ENCODE peak calls at places on chromosomes 3 and 15, in six cellular contexts. One of them, this sample, is unnamed.

GRCh38 chr3:184171562-184171961 is 3.1 kb upstream of the AP2M1 start:
- DNase-seq in retina: no peak
- DNase-seq in endodermal cell: peak; percentile 49
- DNase-seq in OCI-M1: no peak
- DNase-seq in CD4-positive, CD25-positive, alpha-beta regulatory T cell: no peak
- DNase-seq in HTR-8/SVneo: no peak
- DNase-seq in this sample: no peak

GRCh38 chr3:112056451-112056929 is 22.0 kb downstream of the TMPRSS7 start:
- DNase-seq in retina: no peak
- DNase-seq in endodermal cell: no peak
- DNase-seq in OCI-M1: no peak
- DNase-seq in CD4-positive, CD25-positive, alpha-beta regulatory T cell: peak; percentile 45
- DNase-seq in HTR-8/SVneo: no peak
- DNase-seq in this sample: no peak

GRCh38 chr3:11603628-11604027 is 40.1 kb downstream of the VGLL4 start:
- DNase-seq in retina: no peak
- DNase-seq in endodermal cell: no peak
- DNase-seq in OCI-M1: no peak
- DNase-seq in CD4-positive, CD25-positive, alpha-beta regulatory T cell: no peak
- DNase-seq in HTR-8/SVneo: no peak
- DNase-seq in this sample: no peak

GRCh38 chr3:150430272-150430671 is 22.2 kb downstream of the TSC22D2 start:
- DNase-seq in retina: no peak
- DNase-seq in endodermal cell: no peak
- DNase-seq in OCI-M1: no peak
- DNase-seq in CD4-positive, CD25-positive, alpha-beta regulatory T cell: no peak
- DNase-seq in HTR-8/SVneo: no peak
- DNase-seq in this sample: no peak

GRCh38 chr3:52270252-52270754 is 8.1 kb downstream of the WDR82 start:
- DNase-seq in retina: no peak
- DNase-seq in endodermal cell: no peak
- DNase-seq in OCI-M1: no peak
- DNase-seq in CD4-positive, CD25-positive, alpha-beta regulatory T cell: no peak
- DNase-seq in HTR-8/SVneo: no peak
- DNase-seq in this sample: no peak

GRCh38 chr3:52507359-52507758 is 12.2 kb downstream of the STAB1 start:
- DNase-seq in retina: no peak
- DNase-seq in endodermal cell: peak; percentile 65
- DNase-seq in OCI-M1: no peak
- DNase-seq in CD4-positive, CD25-positive, alpha-beta regulatory T cell: no peak
- DNase-seq in HTR-8/SVneo: peak; percentile 68
- DNase-seq in this sample: no peak

GRCh38 chr3:12193485-12194165 is 34.9 kb upstream of the TIMP4 start:
- DNase-seq in retina: no peak
- DNase-seq in endodermal cell: no peak
- DNase-seq in OCI-M1: peak; percentile 87
- DNase-seq in CD4-positive, CD25-positive, alpha-beta regulatory T cell: peak; percentile 34
- DNase-seq in HTR-8/SVneo: peak; percentile 81
- DNase-seq in this sample: no peak

GRCh38 chr3:76986876-76987513 is 52.9 kb upstream of the ROBO2 start:
- DNase-seq in retina: no peak
- DNase-seq in endodermal cell: no peak
- DNase-seq in OCI-M1: peak; percentile 24
- DNase-seq in CD4-positive, CD25-positive, alpha-beta regulatory T cell: no peak
- DNase-seq in HTR-8/SVneo: no peak
- DNase-seq in this sample: no peak

GRCh38 chr3:56251343-56251945 is 216.8 kb downstream of the ERC2 start:
- DNase-seq in retina: peak; percentile 75
- DNase-seq in endodermal cell: peak; percentile 68
- DNase-seq in OCI-M1: peak; percentile 64
- DNase-seq in CD4-positive, CD25-positive, alpha-beta regulatory T cell: peak; percentile 27
- DNase-seq in HTR-8/SVneo: peak; percentile 55
- DNase-seq in this sample: peak; percentile 85

GRCh38 chr15:101568304-101568703 is 78.8 kb upstream of the PCSK6 start:
- DNase-seq in retina: no peak
- DNase-seq in endodermal cell: no peak
- DNase-seq in OCI-M1: no peak
- DNase-seq in CD4-positive, CD25-positive, alpha-beta regulatory T cell: no peak
- DNase-seq in HTR-8/SVneo: peak; percentile 32
- DNase-seq in this sample: no peak

GRCh38 chr3:81339040-81339845 is 422.2 kb downstream of the GBE1 start:
- DNase-seq in retina: no peak
- DNase-seq in endodermal cell: no peak
- DNase-seq in OCI-M1: peak; percentile 36
- DNase-seq in CD4-positive, CD25-positive, alpha-beta regulatory T cell: no peak
- DNase-seq in HTR-8/SVneo: peak; percentile 19
- DNase-seq in this sample: no peak

GRCh38 chr15:38127306-38127731 is 125.3 kb upstream of the SPRED1 start:
- DNase-seq in retina: no peak
- DNase-seq in endodermal cell: no peak
- DNase-seq in OCI-M1: peak; percentile 45
- DNase-seq in CD4-positive, CD25-positive, alpha-beta regulatory T cell: no peak
- DNase-seq in HTR-8/SVneo: no peak
- DNase-seq in this sample: no peak

GRCh38 chr3:72316501-72317279 is 531.6 kb downstream of the SHQ1 start:
- DNase-seq in retina: no peak
- DNase-seq in endodermal cell: no peak
- DNase-seq in OCI-M1: no peak
- DNase-seq in CD4-positive, CD25-positive, alpha-beta regulatory T cell: no peak
- DNase-seq in HTR-8/SVneo: no peak
- DNase-seq in this sample: no peak

GRCh38 chr3:29083081-29083480 is 197.8 kb upstream of the RBMS3 start:
- DNase-seq in retina: no peak
- DNase-seq in endodermal cell: no peak
- DNase-seq in OCI-M1: no peak
- DNase-seq in CD4-positive, CD25-positive, alpha-beta regulatory T cell: no peak
- DNase-seq in HTR-8/SVneo: no peak
- DNase-seq in this sample: no peak

GRCh38 chr15:40389824-40390595 is 7.5 kb downstream of the KNSTRN start:
- DNase-seq in retina: no peak
- DNase-seq in endodermal cell: no peak
- DNase-seq in OCI-M1: no peak
- DNase-seq in CD4-positive, CD25-positive, alpha-beta regulatory T cell: no peak
- DNase-seq in HTR-8/SVneo: no peak
- DNase-seq in this sample: no peak

GRCh38 chr15:65303687-65304392 is 637 bp upstream of the RNU5B-1 start:
- DNase-seq in retina: peak; percentile 82
- DNase-seq in endodermal cell: peak; percentile 89
- DNase-seq in OCI-M1: peak; percentile 79
- DNase-seq in CD4-positive, CD25-positive, alpha-beta regulatory T cell: no peak
- DNase-seq in HTR-8/SVneo: peak; percentile 46
- DNase-seq in this sample: peak; percentile 73

GRCh38 chr3:151345854-151346253 is 16.5 kb upstream of the P2RY13 start:
- DNase-seq in retina: no peak
- DNase-seq in endodermal cell: no peak
- DNase-seq in OCI-M1: peak; percentile 16
- DNase-seq in CD4-positive, CD25-positive, alpha-beta regulatory T cell: no peak
- DNase-seq in HTR-8/SVneo: peak; percentile 9
- DNase-seq in this sample: no peak

GRCh38 chr15:30924353-30924752 is 20.6 kb downstream of the FAN1 start:
- DNase-seq in retina: no peak
- DNase-seq in endodermal cell: no peak
- DNase-seq in OCI-M1: no peak
- DNase-seq in CD4-positive, CD25-positive, alpha-beta regulatory T cell: no peak
- DNase-seq in HTR-8/SVneo: no peak
- DNase-seq in this sample: no peak

GRCh38 chr3:52451237-52452083 is 2.4 kb downstream of the TNNC1 start:
- DNase-seq in retina: no peak
- DNase-seq in endodermal cell: peak; percentile 56
- DNase-seq in OCI-M1: no peak
- DNase-seq in CD4-positive, CD25-positive, alpha-beta regulatory T cell: no peak
- DNase-seq in HTR-8/SVneo: no peak
- DNase-seq in this sample: no peak